ENCODE peak calls at places on chromosomes 11 and 22, in four cellular contexts. L is lower leg skin, T is lower lobe of right lung, J is K562. B is an unnamed sample.

GRCh38 chr11:95563859-95564258 is 225.7 kb downstream of the FAM76B start:
- DNase-seq in L (no peak), J (no peak), T (no peak), B (no peak)

GRCh38 chr11:44505591-44506054 is 59.8 kb upstream of the CD82 start:
- DNase-seq in T (no peak), L (no peak), J (no peak), B (no peak)

GRCh38 chr22:31139866-31140716 is at the start of gene PLA2G3:
- DNase-seq in L (peak; percentile 37), T (peak; percentile 91), J (peak; percentile 71), B (peak; percentile 65)

GRCh38 chr11:73338279-73338678 is 30.2 kb downstream of the ARHGEF17 start:
- DNase-seq in J (no peak), L (no peak), T (no peak), B (no peak)

GRCh38 chr11:64206457-64207246 is at the start of gene FERMT3:
- DNase-seq in J (peak; percentile 72), L (peak; percentile 68), T (peak; percentile 89), B (no peak)

GRCh38 chr11:107827041-107827440 is 31.5 kb downstream of the SLC35F2 start:
- DNase-seq in T (no peak), L (no peak), J (no peak), B (no peak)

GRCh38 chr11:66082936-66083698 is 13.0 kb downstream of the PACS1 start:
- DNase-seq in L (no peak), T (no peak), J (peak; percentile 19), B (no peak)

GRCh38 chr11:117998201-117998579 is 12.0 kb downstream of the IL10RA start:
- DNase-seq in J (no peak), T (no peak), L (no peak), B (no peak)

GRCh38 chr11:75721852-75722668 is 4.4 kb downstream of the MOGAT2 start:
- DNase-seq in L (no peak), J (no peak), T (no peak), B (no peak)

GRCh38 chr11:126459691-126460404 is 104.4 kb downstream of the ST3GAL4 start:
- DNase-seq in J (no peak), L (no peak), T (no peak), B (no peak)

GRCh38 chr22:31579835-31580242 is 82.2 kb downstream of the PISD start:
- DNase-seq in L (no peak), T (no peak), J (no peak), B (no peak)

GRCh38 chr11:18046116-18046777 is at the start of gene TPH1:
- DNase-seq in J (no peak), T (peak; percentile 67), L (no peak), B (peak; percentile 57)

GRCh38 chr11:7967826-7968225 is 2.6 kb upstream of the NLRP10 start:
- DNase-seq in T (no peak), J (no peak), L (no peak), B (no peak)

GRCh38 chr22:24105018-24105360 is 76.3 kb upstream of the SUSD2 start:
- DNase-seq in T (peak; percentile 15), J (no peak), L (no peak), B (no peak)

GRCh38 chr22:45934659-45935341 is 42.2 kb downstream of the WNT7B start:
- DNase-seq in T (no peak), L (no peak), J (no peak), B (no peak)

GRCh38 chr22:19772673-19773469 is 12.3 kb downstream of the TBX1 start:
- DNase-seq in L (no peak), T (peak; percentile 48), J (peak; percentile 69), B (peak; percentile 4)

GRCh38 chr11:32385998-32386397 is 49.3 kb downstream of the WT1 start:
- DNase-seq in L (no peak), T (no peak), J (peak; percentile 53), B (peak; percentile 31)

GRCh38 chr22:39481595-39481994 is 20.5 kb upstream of the MIEF1 start:
- DNase-seq in J (no peak), L (no peak), T (no peak), B (no peak)

GRCh38 chr11:20566591-20567434 is 32.6 kb upstream of the SLC6A5 start:
- DNase-seq in L (no peak), T (no peak), J (no peak), B (no peak)

GRCh38 chr11:46121328-46121723 is at the start of gene PHF21A:
- DNase-seq in J (peak; percentile 84), L (peak; percentile 85), T (peak; percentile 93), B (peak; percentile 94)

GRCh38 chr11:26268980-26269660 is 62.8 kb upstream of the ANO3 start:
- DNase-seq in J (no peak), T (no peak), L (no peak), B (no peak)

GRCh38 chr22:31001124-31001770 is 32.2 kb downstream of the TUG1 start:
- DNase-seq in J (no peak), L (no peak), T (no peak), B (no peak)

GRCh38 chr11:37322333-37323194 is 724.5 kb upstream of the RAG2 start:
- DNase-seq in J (no peak), T (no peak), L (no peak), B (no peak)

GRCh38 chr11:25052844-25053243 is 556.0 kb downstream of the LUZP2 start:
- DNase-seq in L (no peak), T (no peak), J (no peak), B (no peak)

GRCh38 chr11:125262825-125263218 is 98.3 kb downstream of the PKNOX2 start:
- DNase-seq in J (no peak), L (no peak), T (no peak), B (no peak)

GRCh38 chr11:118608268-118609214 is 1.1 kb downstream of the PHLDB1 start:
- DNase-seq in L (no peak), T (peak; percentile 77), J (peak; percentile 74), B (no peak)

GRCh38 chr11:72224587-72225410 is at the start of gene INPPL1:
- DNase-seq in J (peak; percentile 62), L (no peak), T (peak; percentile 73), B (peak; percentile 58)

GRCh38 chr22:46754110-46754799 is 8.2 kb upstream of the TBC1D22A start:
- DNase-seq in T (peak; percentile 90), J (peak; percentile 65), L (peak; percentile 89), B (no peak)

GRCh38 chr11:19676508-19677379 is 35.9 kb upstream of the NAV2 start:
- DNase-seq in T (no peak), J (no peak), L (no peak), B (peak; percentile 35)

GRCh38 chr11:26700536-26701235 is 21.2 kb downstream of the SLC5A12 start:
- DNase-seq in L (no peak), T (no peak), J (no peak), B (no peak)

GRCh38 chr11:71091506-71092265 is 160.7 kb downstream of the SHANK2 start:
- DNase-seq in T (no peak), L (no peak), J (no peak), B (no peak)

GRCh38 chr11:80109652-80110051 is 668.8 kb upstream of the TENM4 start:
- DNase-seq in T (no peak), L (no peak), J (no peak), B (no peak)

GRCh38 chr11:15006139-15006759 is 34.1 kb upstream of the CALCA start:
- DNase-seq in L (no peak), J (peak; percentile 19), T (no peak), B (no peak)

GRCh38 chr11:124882339-124883071 is 15.2 kb downstream of the ROBO4 start:
- DNase-seq in J (no peak), T (no peak), L (no peak), B (no peak)

GRCh38 chr11:44774131-44774530 is 47.4 kb downstream of the TSPAN18 start:
- DNase-seq in L (no peak), J (no peak), T (no peak), B (peak; percentile 36)

GRCh38 chr11:93249437-93250210 is 51.8 kb upstream of the SLC36A4 start:
- DNase-seq in L (no peak), T (no peak), J (no peak), B (no peak)

GRCh38 chr11:132186699-132187098 is 816.3 kb downstream of the NTM start:
- DNase-seq in L (no peak), T (no peak), J (peak; percentile 9), B (peak; percentile 52)
- TF ChIP-seq CTCF in L (no peak), T (no peak), J (peak; percentile 31), B (peak; percentile 56)

DNA sequence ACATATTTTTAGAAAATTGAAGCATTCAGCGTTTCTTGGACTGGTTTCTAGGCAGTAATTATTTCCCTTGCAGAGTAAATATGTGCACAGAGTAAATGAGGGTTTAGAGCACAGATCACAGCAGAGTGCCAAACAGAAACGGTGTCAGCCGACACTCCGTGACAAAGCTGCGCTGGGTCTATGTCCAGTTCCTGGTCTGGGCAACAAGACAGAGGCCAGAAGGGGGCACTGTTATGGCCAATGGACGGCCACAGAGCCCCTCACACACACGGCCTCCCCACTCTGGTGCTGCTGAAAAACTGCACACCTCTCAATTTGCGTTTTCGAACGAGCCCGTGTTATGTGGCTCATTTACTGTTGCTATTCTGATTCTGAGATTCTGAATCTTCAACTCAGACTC is 180.7 kb downstream of the MPPED1 start:
- DNase-seq in T (no peak), J (no peak), L (no peak), B (peak; percentile 50)
- TF ChIP-seq CTCF in T (no peak), J (peak; percentile 43), L (no peak), B (no peak)

DNA sequence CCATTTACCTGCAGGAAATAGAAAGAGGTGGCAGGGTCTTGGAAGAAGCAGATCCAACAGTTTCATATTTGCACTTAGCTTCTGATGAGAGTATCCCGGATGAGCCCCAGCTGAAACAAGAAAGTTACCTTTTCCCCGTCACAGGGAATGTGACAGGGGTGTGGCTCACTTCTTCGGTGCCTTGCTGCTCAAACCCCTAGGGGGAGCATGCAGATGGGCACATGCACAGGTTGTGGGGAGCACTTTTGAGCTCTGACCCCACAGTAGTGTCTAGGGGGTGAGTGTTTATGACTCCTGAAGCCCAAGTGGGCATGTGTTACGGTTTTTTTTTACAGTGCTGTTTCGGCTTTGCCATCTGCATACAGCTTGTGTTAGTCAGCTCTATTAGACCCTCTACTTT is 1221.0 kb downstream of the JRKL start:
- DNase-seq in T (no peak), L (no peak), J (no peak), B (no peak)
- TF ChIP-seq CTCF in T (no peak), L (no peak), J (peak; percentile 27), B (no peak)

DNA sequence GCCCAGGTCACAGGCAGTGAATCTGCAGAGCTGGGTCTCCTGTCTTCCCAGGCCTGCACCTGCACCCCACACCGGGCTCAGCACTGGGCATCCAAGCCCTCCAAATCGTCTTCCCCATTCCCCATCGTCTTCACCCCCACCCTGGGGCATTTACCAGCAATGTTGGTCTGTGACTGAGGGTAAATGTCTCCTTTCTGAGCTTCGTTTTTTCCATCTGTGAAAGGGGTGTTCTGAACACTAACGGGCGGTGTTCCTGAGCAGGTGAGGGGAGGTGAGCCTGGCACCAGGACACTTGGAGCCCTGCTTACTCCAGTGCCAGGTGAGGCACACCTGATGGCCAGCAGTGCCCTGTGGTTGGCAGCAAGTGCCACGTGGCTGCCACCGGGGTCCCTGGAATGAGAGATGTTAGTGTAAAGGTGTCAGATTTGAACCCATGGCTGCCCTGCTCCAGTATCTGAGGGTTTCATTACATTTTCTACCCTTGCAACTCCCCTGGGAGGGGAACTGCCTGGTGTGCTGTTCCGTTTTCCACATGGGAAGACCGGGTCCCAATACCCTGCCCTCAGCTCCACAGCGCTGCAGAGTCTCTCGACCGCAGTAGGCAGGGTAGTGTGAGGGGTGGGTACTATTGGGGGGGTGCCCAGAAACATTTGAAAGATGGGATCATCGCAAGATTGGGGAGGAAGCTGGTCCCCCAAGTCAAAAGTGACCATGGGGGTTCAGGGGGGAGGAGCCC is 1.9 kb downstream of the CDC42EP1 start:
- DNase-seq in L (no peak), J (no peak), T (no peak), B (no peak)
- TF ChIP-seq CTCF in L (no peak), J (peak; percentile 3), T (no peak), B (peak; percentile 31)

B was measured in endothelial cell.